ENCODE peak calls at places on chromosomes 2 and 18, in ten cellular contexts. L is HS-5; G is aorta; X is A549; E is HFFc6; Y is NCI-H1105; C is cardiac muscle cell; P is GDM1; Z is effector memory CD8-positive, alpha-beta T cell; A is activated T-cell treated with anti-CD3 and anti-CD28 coated beads, Interleukin-2, amount 50 U/mL, for 48 hours. F is an unnamed sample.

GRCh38 chr2:159060518-159060917 is 92.1 kb downstream of the TANC1 start:
- DNase-seq in Y (no peak), E (no peak), C (no peak), L (no peak), A (no peak), G (no peak), Z (no peak), P (no peak), X (no peak), F (no peak)

GRCh38 chr2:41735446-41735845 is 312.4 kb upstream of the PKDCC start:
- DNase-seq in Z (no peak), C (peak), A (no peak), G (no peak), L (no peak), E (no peak), X (no peak), P (no peak), Y (no peak), F (no peak)

GRCh38 chr18:7872569-7872968 is 305.5 kb downstream of the PTPRM start:
- DNase-seq in C (peak), G (no peak), X (peak), L (peak), Y (no peak), A (no peak), E (peak), P (no peak), Z (no peak), F (no peak)

GRCh38 chr2:143513081-143513480 is 383.9 kb downstream of the ARHGAP15 start:
- DNase-seq in E (peak), G (no peak), L (no peak), Y (no peak), C (peak), P (no peak), Z (no peak), X (peak), A (no peak), F (peak)

GRCh38 chr18:46331316-46331715 is 227.1 kb downstream of the HAUS1 start:
- DNase-seq in C (no peak), E (no peak), L (no peak), Y (no peak), Z (no peak), X (no peak), P (no peak), G (no peak), A (no peak), F (no peak)

GRCh38 chr2:41180392-41180791 is 728.5 kb upstream of the SLC8A1 start:
- DNase-seq in Z (no peak), C (no peak), X (no peak), E (no peak), L (no peak), Y (no peak), G (no peak), P (peak), A (no peak), F (no peak)

GRCh38 chr2:120275617-120276400 is 23.2 kb downstream of the RALB start:
- DNase-seq in Z (no peak), P (no peak), Y (no peak), E (no peak), A (no peak), X (no peak), C (no peak), L (no peak), G (no peak), F (no peak)

GRCh38 chr18:24013061-24013460 is 1.5 kb upstream of the TTC39C start:
- DNase-seq in Y (no peak), C (no peak), Z (no peak), L (no peak), A (no peak), X (no peak), P (no peak), G (no peak), E (no peak), F (no peak)

GRCh38 chr2:212227755-212228154 is 310.8 kb downstream of the ERBB4 start:
- DNase-seq in E (peak), G (no peak), P (no peak), X (no peak), Y (peak), C (peak), Z (no peak), A (no peak), L (peak), F (peak)

GRCh38 chr2:218961651-218962570 is 2.4 kb downstream of the CDK5R2 start:
- DNase-seq in Z (no peak), C (no peak), P (no peak), E (no peak), Y (peak), L (no peak), G (no peak), A (no peak), X (no peak), F (peak)

GRCh38 chr2:179592167-179592936 is 269.1 kb downstream of the ZNF385B start:
- DNase-seq in A (no peak), L (peak), Z (no peak), C (no peak), Y (no peak), P (no peak), G (no peak), X (no peak), E (peak), F (no peak)

GRCh38 chr18:76450452-76450851 is 44.6 kb downstream of the ZNF516 start:
- DNase-seq in P (no peak), Z (no peak), E (peak), C (peak), X (no peak), A (peak), L (no peak), Y (no peak), G (no peak), F (no peak)

GRCh38 chr2:238869293-238870124 is 21.6 kb downstream of the TWIST2 start:
- DNase-seq in L (no peak), Z (no peak), P (no peak), X (no peak), C (peak), G (no peak), A (no peak), E (peak), Y (no peak), F (no peak)

GRCh38 chr2:95024960-95025405 is 525 bp upstream of the MAL start:
- DNase-seq in G (no peak), A (no peak), L (no peak), Z (no peak), X (no peak), P (no peak), C (no peak), Y (no peak), E (no peak), F (no peak)

GRCh38 chr2:138964413-138964812 is 184.2 kb upstream of the NXPH2 start:
- DNase-seq in P (no peak), G (no peak), C (no peak), A (no peak), E (no peak), X (no peak), Y (no peak), Z (no peak), L (no peak), F (no peak)

GRCh38 chr2:74548919-74549684 is 4.6 kb downstream of the LOXL3 start:
- DNase-seq in Y (peak), X (peak), L (no peak), A (peak), Z (no peak), P (no peak), E (no peak), G (peak), C (peak), F (peak)

GRCh38 chr2:227623225-227623624 is 5.9 kb downstream of the SCYGR4 start:
- DNase-seq in P (no peak), L (peak), G (no peak), A (no peak), E (peak), Z (no peak), Y (no peak), C (peak), X (no peak), F (no peak)

GRCh38 chr2:181790716-181791649 is 100.5 kb upstream of the ITPRID2 start:
- DNase-seq in E (peak), Y (no peak), X (peak), P (peak), C (peak), A (peak), Z (no peak), L (peak), G (no peak), F (no peak)

GRCh38 chr2:202608142-202608852 is 26.5 kb upstream of the FAM117B start:
- DNase-seq in Y (no peak), L (no peak), C (no peak), X (no peak), Z (no peak), A (no peak), E (no peak), P (peak), G (no peak), F (no peak)

GRCh38 chr2:171492664-171493063 is 29.6 kb upstream of the CYBRD1 start:
- DNase-seq in L (no peak), Y (no peak), P (no peak), A (no peak), G (no peak), X (no peak), E (no peak), C (no peak), Z (no peak), F (no peak)

GRCh38 chr2:132441051-132441450 is 24.4 kb downstream of the GPR39 start:
- DNase-seq in Z (no peak), Y (no peak), P (no peak), C (no peak), L (no peak), A (no peak), X (no peak), G (no peak), E (no peak), F (no peak)

GRCh38 chr18:35949090-35949489 is 23.4 kb upstream of the RMP24 start:
- DNase-seq in E (no peak), X (no peak), L (no peak), C (no peak), A (no peak), G (no peak), P (no peak), Y (no peak), Z (no peak), F (no peak)

GRCh38 chr2:120847700-120848321 is 112.1 kb downstream of the GLI2 start:
- DNase-seq in Y (no peak), X (no peak), A (no peak), C (peak), Z (no peak), G (no peak), P (no peak), L (no peak), E (no peak), F (peak)

GRCh38 chr18:6881034-6881800 is 151.7 kb downstream of the ARHGAP28 start:
- DNase-seq in Y (no peak), C (peak), X (no peak), A (no peak), P (no peak), G (no peak), L (no peak), E (no peak), Z (no peak), F (no peak)

GRCh38 chr2:111155610-111156009 is 34.9 kb downstream of the BCL2L11 start:
- DNase-seq in X (no peak), A (no peak), E (no peak), Y (peak), G (no peak), P (no peak), C (no peak), L (no peak), Z (no peak), F (no peak)

GRCh38 chr2:229417176-229417575 is 146.1 kb upstream of the PID1 start:
- DNase-seq in P (no peak), X (no peak), L (no peak), Z (no peak), C (peak), A (no peak), Y (no peak), G (no peak), E (no peak), F (no peak)

GRCh38 chr2:175631247-175631628 is 370.8 kb downstream of the LNPK start:
- DNase-seq in G (no peak), A (no peak), C (no peak), Y (no peak), X (no peak), P (no peak), E (no peak), L (peak), Z (no peak), F (no peak)

GRCh38 chr18:9719421-9719981 is 11.4 kb downstream of the RAB31 start:
- DNase-seq in P (no peak), A (no peak), E (peak), L (no peak), Y (no peak), Z (no peak), G (peak), C (peak), X (peak), F (no peak)

GRCh38 chr2:3223080-3223923 is 154.3 kb downstream of the EIPR1 start:
- DNase-seq in X (no peak), P (no peak), L (no peak), Y (no peak), E (no peak), A (peak), Z (peak), G (no peak), C (peak), F (no peak)

GRCh38 chr18:63073481-63073880 is 246.1 kb downstream of the BCL2 start:
- DNase-seq in Y (no peak), C (no peak), E (no peak), A (no peak), Z (no peak), P (no peak), L (no peak), X (no peak), G (no peak), F (no peak)

GRCh38 chr2:240461471-240462072 is 26.1 kb downstream of the GPC1 start:
- DNase-seq in Z (no peak), L (no peak), P (no peak), X (no peak), C (no peak), Y (no peak), G (peak), E (no peak), A (no peak), F (peak)

GRCh38 chr2:215522237-215522636 is 86.4 kb upstream of the FN1 start:
- DNase-seq in L (no peak), E (no peak), C (peak), P (no peak), X (no peak), A (no peak), Y (no peak), Z (no peak), G (no peak), F (no peak)

GRCh38 chr18:40878371-40878770 is 1076.7 kb upstream of the PIK3C3 start:
- DNase-seq in Z (no peak), Y (no peak), L (no peak), P (no peak), C (peak), E (no peak), G (no peak), X (no peak), A (no peak), F (no peak)